ENCODE peak calls at places on chromosomes 6 and 20, in five cellular contexts. N is T-helper 1 cell, I is pancreas, B is Panc1, Z is body of pancreas. O is an unnamed sample.

GRCh38 chr20:49505518-49505917 is 23.1 kb upstream of the KCNB1 start:
- DNase-seq in N (no peak), I (no peak), B (no peak), Z (peak), O (peak)

GRCh38 chr6:130934848-130935585 is 107.8 kb downstream of the SMLR1 start:
- DNase-seq in N (no peak), I (no peak), B (no peak), Z (no peak), O (no peak)

GRCh38 chr20:3972161-3972560 is 43.2 kb downstream of the RNF24 start:
- DNase-seq in N (no peak), I (no peak), B (no peak), Z (no peak), O (no peak)

GRCh38 chr6:2173203-2173961 is 72.0 kb downstream of the GMDS start:
- DNase-seq in N (no peak), I (no peak), B (no peak), Z (no peak), O (no peak)

GRCh38 chr6:169986171-169986847 is 234.9 kb downstream of the ERMARD start:
- DNase-seq in N (no peak), I (no peak), B (no peak), Z (no peak), O (no peak)

GRCh38 chr6:113644861-113645575 is 212.1 kb upstream of the MARCKS start:
- DNase-seq in N (no peak), I (no peak), B (no peak), Z (no peak), O (no peak)

GRCh38 chr20:44683263-44684046 is 31.7 kb upstream of the CCN5 start:
- DNase-seq in N (no peak), I (peak), B (no peak), Z (peak), O (peak)

GRCh38 chr6:108805611-108806181 is 42.5 kb upstream of the ARMC2 start:
- DNase-seq in N (no peak), I (no peak), B (no peak), Z (no peak), O (no peak)

GRCh38 chr20:64160118-64160517 is 4.1 kb upstream of the MYT1 start:
- DNase-seq in N (no peak), I (no peak), B (no peak), Z (no peak), O (no peak)